ENCODE peak calls at places on chromosome 13, in four cellular contexts. One of them, this sample, is unnamed.

GRCh38 chr13:91468301-91468700 is 69.9 kb downstream of the GPC5 start:
- DNase-seq in NCI-H345: no peak
- DNase-seq in osteocyte: no peak
- DNase-seq in activated CD8-positive, alpha-beta memory T cell treated with anti-CD3 and anti-CD28 coated beads for 1 hour: no peak
- DNase-seq in this sample: no peak

GRCh38 chr13:114104626-114105350 is 27.6 kb downstream of the RASA3 start:
- DNase-seq in NCI-H345: no peak
- DNase-seq in osteocyte: no peak
- DNase-seq in activated CD8-positive, alpha-beta memory T cell treated with anti-CD3 and anti-CD28 coated beads for 1 hour: no peak
- DNase-seq in this sample: no peak

GRCh38 chr13:47433461-47434005 is 536.7 kb upstream of the HTR2A start:
- DNase-seq in NCI-H345: no peak
- DNase-seq in osteocyte: no peak
- DNase-seq in activated CD8-positive, alpha-beta memory T cell treated with anti-CD3 and anti-CD28 coated beads for 1 hour: no peak
- DNase-seq in this sample: no peak

GRCh38 chr13:109012115-109012514 is 382.7 kb downstream of the MYO16 start:
- DNase-seq in NCI-H345: peak
- DNase-seq in osteocyte: no peak
- DNase-seq in activated CD8-positive, alpha-beta memory T cell treated with anti-CD3 and anti-CD28 coated beads for 1 hour: no peak
- DNase-seq in this sample: no peak

GRCh38 chr13:48126944-48127814 is 32.3 kb upstream of the MED4 start:
- DNase-seq in NCI-H345: peak
- DNase-seq in osteocyte: no peak
- DNase-seq in activated CD8-positive, alpha-beta memory T cell treated with anti-CD3 and anti-CD28 coated beads for 1 hour: peak
- DNase-seq in this sample: peak

GRCh38 chr13:87884874-87885273 is 213.7 kb downstream of the SLITRK5 start:
- DNase-seq in NCI-H345: peak
- DNase-seq in osteocyte: no peak
- DNase-seq in activated CD8-positive, alpha-beta memory T cell treated with anti-CD3 and anti-CD28 coated beads for 1 hour: no peak
- DNase-seq in this sample: peak

GRCh38 chr13:98470920-98471319 is 106.0 kb downstream of the STK24 start:
- DNase-seq in NCI-H345: no peak
- DNase-seq in osteocyte: no peak
- DNase-seq in activated CD8-positive, alpha-beta memory T cell treated with anti-CD3 and anti-CD28 coated beads for 1 hour: no peak
- DNase-seq in this sample: no peak

GRCh38 chr13:61252213-61252612 is 163.4 kb downstream of the PCDH20 start:
- DNase-seq in NCI-H345: no peak
- DNase-seq in osteocyte: no peak
- DNase-seq in activated CD8-positive, alpha-beta memory T cell treated with anti-CD3 and anti-CD28 coated beads for 1 hour: no peak
- DNase-seq in this sample: no peak

GRCh38 chr13:40060318-40061007 is 405.0 kb downstream of the COG6 start:
- DNase-seq in NCI-H345: peak
- DNase-seq in osteocyte: no peak
- DNase-seq in activated CD8-positive, alpha-beta memory T cell treated with anti-CD3 and anti-CD28 coated beads for 1 hour: no peak
- DNase-seq in this sample: no peak

GRCh38 chr13:99922631-99923404 is 48.7 kb downstream of the ZIC5 start:
- DNase-seq in NCI-H345: peak
- DNase-seq in osteocyte: no peak
- DNase-seq in activated CD8-positive, alpha-beta memory T cell treated with anti-CD3 and anti-CD28 coated beads for 1 hour: no peak
- DNase-seq in this sample: no peak

GRCh38 chr13:36163303-36163702 is 32.1 kb upstream of the DCLK1 start:
- DNase-seq in NCI-H345: peak
- DNase-seq in osteocyte: peak
- DNase-seq in activated CD8-positive, alpha-beta memory T cell treated with anti-CD3 and anti-CD28 coated beads for 1 hour: no peak
- DNase-seq in this sample: peak

GRCh38 chr13:80086304-80086721 is 254.6 kb downstream of the SPRY2 start:
- DNase-seq in NCI-H345: no peak
- DNase-seq in osteocyte: no peak
- DNase-seq in activated CD8-positive, alpha-beta memory T cell treated with anti-CD3 and anti-CD28 coated beads for 1 hour: no peak
- DNase-seq in this sample: no peak

GRCh38 chr13:21435710-21436151 is 23.4 kb downstream of the ZDHHC20 start:
- DNase-seq in NCI-H345: no peak
- DNase-seq in osteocyte: no peak
- DNase-seq in activated CD8-positive, alpha-beta memory T cell treated with anti-CD3 and anti-CD28 coated beads for 1 hour: peak
- DNase-seq in this sample: no peak

GRCh38 chr13:51230473-51231105 is 8.4 kb downstream of the FAM124A start:
- DNase-seq in NCI-H345: no peak
- DNase-seq in osteocyte: no peak
- DNase-seq in activated CD8-positive, alpha-beta memory T cell treated with anti-CD3 and anti-CD28 coated beads for 1 hour: no peak
- DNase-seq in this sample: no peak

GRCh38 chr13:67147257-67148218 is 82.6 kb downstream of the PCDH9 start:
- DNase-seq in NCI-H345: no peak
- DNase-seq in osteocyte: no peak
- DNase-seq in activated CD8-positive, alpha-beta memory T cell treated with anti-CD3 and anti-CD28 coated beads for 1 hour: no peak
- DNase-seq in this sample: no peak

GRCh38 chr13:51971520-51972426 is 39.5 kb downstream of the ATP7B start:
- DNase-seq in NCI-H345: peak
- DNase-seq in osteocyte: peak
- DNase-seq in activated CD8-positive, alpha-beta memory T cell treated with anti-CD3 and anti-CD28 coated beads for 1 hour: no peak
- DNase-seq in this sample: peak

GRCh38 chr13:45108716-45109706 is 11.3 kb upstream of the GTF2F2 start:
- DNase-seq in NCI-H345: no peak
- DNase-seq in osteocyte: no peak
- DNase-seq in activated CD8-positive, alpha-beta memory T cell treated with anti-CD3 and anti-CD28 coated beads for 1 hour: no peak
- DNase-seq in this sample: no peak

GRCh38 chr13:95573226-95573625 is 20.7 kb downstream of the CLDN10 start:
- DNase-seq in NCI-H345: no peak
- DNase-seq in osteocyte: no peak
- DNase-seq in activated CD8-positive, alpha-beta memory T cell treated with anti-CD3 and anti-CD28 coated beads for 1 hour: no peak
- DNase-seq in this sample: no peak

GRCh38 chr13:24503376-24503690 is 9.2 kb downstream of the PARP4 start:
- DNase-seq in NCI-H345: no peak
- DNase-seq in osteocyte: no peak
- DNase-seq in activated CD8-positive, alpha-beta memory T cell treated with anti-CD3 and anti-CD28 coated beads for 1 hour: no peak
- DNase-seq in this sample: no peak

GRCh38 chr13:36815069-36815468 is 4.0 kb upstream of the RFXAP start:
- DNase-seq in NCI-H345: peak
- DNase-seq in osteocyte: no peak
- DNase-seq in activated CD8-positive, alpha-beta memory T cell treated with anti-CD3 and anti-CD28 coated beads for 1 hour: no peak
- DNase-seq in this sample: no peak

GRCh38 chr13:48436661-48437242 is 23.8 kb upstream of the LPAR6 start:
- DNase-seq in NCI-H345: no peak
- DNase-seq in osteocyte: no peak
- DNase-seq in activated CD8-positive, alpha-beta memory T cell treated with anti-CD3 and anti-CD28 coated beads for 1 hour: no peak
- DNase-seq in this sample: no peak